ENCODE peak calls at places on chromosomes 11 and 22, in seven cellular contexts. P, B, S, H, W, T and M are unnamed samples. For H3K27me3, the result is how much of the 10 kb centered on the place peaks cover.

GRCh38 chr11:65793144-65793581 is 6.3 kb downstream of the OVOL1 start:
- DNase-seq in P (peak), B (no peak), H (no peak), S (no peak), T (no peak), W (no peak), M (no peak)

GRCh38 chr11:111633248-111633647 is 31.0 kb downstream of the SIK2 start:
- DNase-seq in B (no peak), W (no peak), P (no peak), S (no peak), H (no peak), T (no peak), M (no peak)

GRCh38 chr11:85896871-85897270 is 41.7 kb downstream of the CCDC83 start:
- DNase-seq in H (no peak), B (no peak), T (no peak), W (no peak), S (no peak), P (no peak), M (no peak)

GRCh38 chr22:41354979-41355378 is 26.8 kb upstream of the TEF start:
- DNase-seq in P (no peak), H (no peak), T (no peak), B (no peak), S (no peak), W (no peak), M (no peak)

GRCh38 chr11:47923667-47924066 is 56.7 kb upstream of the PTPRJ start:
- DNase-seq in P (no peak), B (peak), T (peak), S (no peak), W (peak), H (no peak), M (no peak)

GRCh38 chr22:46660604-46661201 is 40.5 kb downstream of the GRAMD4 start:
- DNase-seq in H (no peak), W (no peak), B (no peak), S (no peak), T (no peak), P (peak), M (no peak)

GRCh38 chr11:33942954-33943353 is 51.1 kb upstream of the LMO2 start:
- DNase-seq in T (peak), W (peak), H (peak), S (no peak), P (peak), B (peak), M (peak)

GRCh38 chr22:37126383-37126782 is 16.9 kb upstream of the TMPRSS6 start:
- DNase-seq in W (no peak), H (no peak), P (no peak), B (no peak), T (no peak), S (peak), M (no peak)

GRCh38 chr11:122895591-122895990 is 13.0 kb downstream of the JHY start:
- DNase-seq in P (no peak), B (peak), T (no peak), H (no peak), S (no peak), W (no peak), M (no peak)

GRCh38 chr22:23495614-23496444 is 84.3 kb downstream of the IGLL1 start:
- DNase-seq in S (no peak), P (no peak), W (no peak), B (no peak), H (no peak), T (no peak), M (no peak)

GRCh38 chr11:70953720-70954119 is 298.7 kb downstream of the SHANK2 start:
- DNase-seq in H (no peak), B (no peak), W (no peak), T (no peak), P (no peak), S (no peak), M (no peak)

GRCh38 chr11:91248199-91248807 is 976.3 kb upstream of the FAT3 start:
- DNase-seq in P (peak), W (no peak), T (peak), S (peak), B (peak), H (no peak), M (no peak)

GRCh38 chr11:70405679-70406395 is 7.5 kb downstream of the CTTN start:
- DNase-seq in H (no peak), T (no peak), S (no peak), W (no peak), B (no peak), P (no peak), M (no peak)

GRCh38 chr11:63639195-63639832 is 25.1 kb upstream of the PLAAT3 start:
- DNase-seq in P (no peak), W (no peak), B (peak), H (no peak), T (peak), S (peak), M (no peak)

GRCh38 chr11:76083563-76084451 is 122.5 kb downstream of the WNT11 start:
- DNase-seq in H (no peak), B (peak), S (no peak), W (no peak), P (no peak), T (no peak), M (no peak)

GRCh38 chr22:17969732-17970131 is 54.6 kb downstream of the MICAL3 start:
- DNase-seq in T (peak), W (no peak), P (no peak), H (peak), B (peak), S (no peak), M (peak)

GRCh38 chr11:1087279-1087960 is 12.7 kb downstream of the MUC2 start:
- DNase-seq in W (no peak), T (no peak), S (no peak), B (no peak), P (no peak), H (no peak), M (no peak)

GRCh38 chr11:12604557-12605105 is 69.6 kb upstream of the TEAD1 start:
- DNase-seq in B (peak), S (no peak), P (no peak), W (no peak), T (peak), H (no peak), M (no peak)

GRCh38 chr11:129766858-129767604 is 48.6 kb upstream of the TMEM45B start:
- DNase-seq in B (peak), H (no peak), S (peak), T (peak), P (peak), W (no peak), M (no peak)

GRCh38 chr11:66157182-66157864 is 87.3 kb downstream of the PACS1 start:
- DNase-seq in P (no peak), H (no peak), W (no peak), S (peak), B (peak), T (peak), M (no peak)

GRCh38 chr11:92843455-92843854 is 126.0 kb upstream of the MTNR1B start:
- DNase-seq in T (no peak), B (no peak), W (no peak), S (no peak), P (no peak), H (no peak), M (no peak)

GRCh38 chr11:2534957-2535672 is 90.3 kb downstream of the KCNQ1 start:
- DNase-seq in S (no peak), H (no peak), T (no peak), B (no peak), W (no peak), P (no peak), M (no peak)

GRCh38 chr22:24188705-24189248 is 7.5 kb downstream of the SUSD2 start:
- DNase-seq in T (no peak), S (no peak), H (no peak), W (no peak), P (no peak), B (no peak), M (no peak)

GRCh38 chr11:117693344-117693743 is 103.7 kb downstream of the DSCAML1 start:
- DNase-seq in W (no peak), H (no peak), T (no peak), P (no peak), B (no peak), S (no peak), M (no peak)

GRCh38 chr11:115198301-115198700 is 305.9 kb downstream of the CADM1 start:
- DNase-seq in S (no peak), H (no peak), P (no peak), T (peak), B (no peak), W (no peak), M (no peak)

GRCh38 chr22:50582562-50583293 is at the start of gene CHKB:
- DNase-seq in H (peak), B (peak), S (peak), W (peak), P (peak), T (peak), M (peak)

GRCh38 chr22:50583294-50583865 is 731 bp upstream of the CHKB start:
- DNase-seq in T (no peak), H (no peak), S (no peak), B (no peak), P (no peak), W (no peak), M (no peak)

GRCh38 chr22:50581950-50582561 is 593 bp downstream of the CHKB start:
- DNase-seq in P (no peak), W (no peak), H (no peak), T (no peak), B (peak), S (peak), M (no peak)

GRCh38 chr22:50579752-50580151 is 1.5 kb upstream of the CPT1B start:
- DNase-seq in B (no peak), P (no peak), W (no peak), T (no peak), S (no peak), H (no peak), M (no peak)

GRCh38 chr22:50581031-50581949 is 1.4 kb downstream of the CHKB start:
- DNase-seq in T (no peak), W (no peak), B (no peak), H (no peak), S (no peak), P (no peak), M (no peak)
- H3K4me3 ChIP-seq in T (peak), W (peak), B (peak), H (peak), S (peak), P (peak), M (peak)

GRCh38 chr11:120230433-120231071 is 9.4 kb upstream of the POU2F3 start:
- DNase-seq in P (no peak), H (no peak), W (no peak), S (no peak), T (no peak), B (no peak), M (no peak)

GRCh38 chr11:120229451-120230424 is 10.2 kb upstream of the POU2F3 start:
- DNase-seq in H (no peak), B (peak), P (no peak), T (peak), W (no peak), S (peak), M (no peak)

GRCh38 chr11:120227228-120227852 is 12.6 kb upstream of the POU2F3 start:
- DNase-seq in W (no peak), T (no peak), H (no peak), S (no peak), P (no peak), B (no peak), M (no peak)

GRCh38 chr11:120226714-120227113 is 13.2 kb upstream of the POU2F3 start:
- DNase-seq in S (no peak), P (no peak), W (no peak), H (no peak), B (no peak), T (no peak), M (no peak)

DNA sequence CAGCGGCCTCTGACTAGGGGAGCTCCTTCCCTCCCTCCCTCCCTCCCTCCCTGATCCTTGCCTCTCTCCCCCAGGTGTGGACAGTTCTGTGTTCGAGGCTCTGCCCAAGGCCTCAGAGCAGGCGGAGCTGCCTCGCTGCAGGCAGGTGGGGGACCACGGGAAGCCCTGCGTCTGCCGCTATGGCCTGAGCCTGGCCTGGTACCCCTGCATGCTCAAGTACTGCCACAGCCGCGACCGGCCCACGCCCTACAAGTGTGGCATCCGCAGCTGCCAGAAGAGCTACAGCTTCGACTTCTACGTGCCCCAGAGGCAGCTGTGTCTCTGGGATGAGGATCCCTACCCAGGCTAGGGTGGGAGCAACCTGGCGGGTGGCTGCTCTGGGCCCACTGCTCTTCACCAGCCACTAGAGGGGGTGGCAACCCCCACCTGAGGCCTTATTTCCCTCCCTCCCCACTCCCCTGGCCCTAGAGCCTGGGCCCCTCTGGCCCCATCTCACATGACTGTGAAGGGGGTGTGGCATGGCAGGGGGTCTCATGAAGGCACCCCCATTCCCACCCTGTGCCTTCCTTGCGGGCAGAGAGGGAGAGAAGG is 11.1 kb upstream of the POU2F3 start:
- DNase-seq in H (no peak), P (no peak), W (no peak), S (no peak), T (no peak), B (no peak), M (no peak)
- TF ChIP-seq CTCF in H (no peak), P (no peak), W (peak), S (peak), T (peak), B (peak), M (peak)

GRCh38 chr11:69200331-69201047 is 44.8 kb downstream of the SMIM38 start:
- DNase-seq in S (no peak), W (peak), B (no peak), H (no peak), T (no peak), P (no peak), M (no peak)

GRCh38 chr11:69198891-69199582 is 43.3 kb downstream of the SMIM38 start:
- DNase-seq in S (no peak), P (no peak), H (no peak), B (no peak), W (no peak), T (no peak), M (no peak)

GRCh38 chr11:69201048-69201365 is 45.3 kb downstream of the SMIM38 start:
- DNase-seq in S (no peak), H (no peak), P (no peak), B (no peak), T (no peak), W (no peak), M (no peak)

GRCh38 chr11:69201764-69202370 is 46.1 kb downstream of the SMIM38 start:
- DNase-seq in T (no peak), P (no peak), H (no peak), W (no peak), B (no peak), S (no peak), M (no peak)

GRCh38 chr11:69199583-69200295 is 44.0 kb downstream of the SMIM38 start:
- DNase-seq in W (no peak), T (no peak), H (no peak), P (no peak), S (no peak), B (no peak), M (no peak)
- H3K27me3 ChIP-seq in W (under half), T (under half), H (under half), P (under half), S (half or more), B (under half), M (under half)

DNA sequence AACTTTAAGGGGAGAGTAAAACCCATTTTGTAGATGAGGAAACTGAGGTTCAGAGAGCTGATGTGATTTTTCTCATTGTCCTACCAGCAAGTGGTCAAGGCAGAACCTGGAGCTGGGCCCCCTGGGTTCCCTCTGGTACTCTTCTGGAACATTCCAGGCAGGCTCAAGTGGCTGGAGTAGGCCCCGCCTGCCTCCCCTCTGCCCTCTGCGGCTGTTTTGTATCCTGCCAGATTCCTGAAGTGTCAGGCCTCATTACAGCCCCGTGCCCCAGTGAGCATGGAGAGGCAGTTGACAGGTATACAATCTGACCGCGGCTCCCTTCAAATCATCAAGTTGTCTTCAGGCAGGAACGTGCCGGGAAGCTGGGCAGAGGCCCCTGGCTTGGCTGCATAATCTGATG is 94.6 kb upstream of the CD82 start:
- DNase-seq in B (no peak), P (no peak), T (no peak), W (peak), S (no peak), H (no peak), M (peak)
- H3K4me3 ChIP-seq in B (no peak), P (no peak), T (no peak), W (no peak), S (no peak), H (no peak), M (no peak)

GRCh38 chr22:30667486-30668305 is at the start of gene DUSP18:
- DNase-seq in B (peak), H (peak), T (peak), P (peak), W (peak), S (peak), M (peak)
- TF ChIP-seq CTCF in B (peak), H (peak), T (peak), P (peak), W (peak), S (peak), M (peak)

DNA sequence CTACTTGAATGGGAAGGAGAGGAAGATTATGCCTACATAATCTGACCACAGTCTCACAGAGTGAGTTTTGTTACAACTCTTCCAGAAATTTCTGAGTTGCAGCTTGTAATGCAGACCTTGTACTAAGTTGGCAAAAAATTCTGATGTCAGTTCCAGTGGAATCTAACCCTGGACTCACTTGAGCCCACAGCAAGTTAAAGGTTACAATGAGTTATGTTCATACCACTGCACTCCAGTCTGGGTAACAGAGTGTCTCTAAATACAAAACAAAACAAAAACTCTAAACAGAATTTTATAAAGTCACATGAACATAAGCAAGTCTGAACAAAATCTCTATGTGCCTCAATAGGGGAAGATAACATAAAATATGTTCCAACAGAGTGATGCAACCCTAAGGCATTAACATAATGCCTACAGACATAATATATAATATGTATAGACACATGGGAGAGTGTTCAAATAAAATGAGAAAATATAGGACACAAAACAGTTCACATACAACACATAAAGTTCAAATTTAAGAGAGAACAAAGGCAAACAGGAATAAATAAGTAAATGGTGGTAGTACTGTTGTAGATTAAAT is 1.1 kb downstream of the GLYAT start:
- DNase-seq in S (no peak), T (no peak), W (no peak), H (no peak), B (peak), P (no peak), M (peak)
- H3K27me3 ChIP-seq in S (under half), T (under half), W (under half), H (under half), B (under half), P (under half), M (under half)